ENCODE peak calls at places on chromosome 3, in six cellular contexts. E is CD8-positive, alpha-beta memory T cell; X is dermis microvascular lymphatic vessel endothelial cell; P is Kasumi-1; T is cardiac muscle cell; U is SK-MEL-5. F is an unnamed sample.

GRCh38 chr3:186930639-186931486 is 537 bp downstream of the ST6GAL1 start:
- DNase-seq in P (peak; percentile 80), U (peak; percentile 47), T (peak; percentile 63), E (peak; percentile 47), X (peak; percentile 82), F (peak; percentile 87)

GRCh38 chr3:126212629-126213375 is 32.4 kb upstream of the ALDH1L1 start:
- DNase-seq in E (no peak), T (peak; percentile 79), X (peak; percentile 40), U (no peak), P (peak; percentile 23), F (peak; percentile 17)

GRCh38 chr3:43171770-43172169 is 65.9 kb upstream of the POMGNT2 start:
- DNase-seq in X (no peak), E (no peak), P (no peak), T (no peak), U (no peak), F (no peak)

GRCh38 chr3:21781371-21781770 is 30.4 kb upstream of the ZNF385D start:
- DNase-seq in T (no peak), U (no peak), E (no peak), X (no peak), P (no peak), F (no peak)

GRCh38 chr3:128112406-128112968 is 11.1 kb downstream of the RUVBL1 start:
- DNase-seq in P (peak; percentile 46), X (peak; percentile 94), U (no peak), T (peak; percentile 85), E (peak; percentile 36), F (no peak)

GRCh38 chr3:16528581-16528993 is 15.1 kb upstream of the RFTN1 start:
- DNase-seq in E (no peak), X (no peak), T (no peak), U (no peak), P (no peak), F (no peak)

GRCh38 chr3:135869439-135870105 is 96.0 kb upstream of the PPP2R3A start:
- DNase-seq in U (no peak), X (no peak), P (no peak), E (no peak), T (no peak), F (no peak)

GRCh38 chr3:126476976-126477330 is 1.3 kb upstream of the ZXDC start:
- DNase-seq in X (no peak), T (peak; percentile 15), E (no peak), U (peak; percentile 19), P (no peak), F (no peak)

GRCh38 chr3:13722178-13722577 is 157.7 kb downstream of the WNT7A start:
- DNase-seq in E (no peak), T (no peak), X (no peak), U (no peak), P (no peak), F (no peak)

GRCh38 chr3:149579838-149580542 is 77.8 kb downstream of the WWTR1 start:
- DNase-seq in X (peak; percentile 53), U (no peak), P (no peak), E (no peak), T (peak; percentile 34), F (no peak)

GRCh38 chr3:104628185-104628789 is 738.4 kb upstream of the ALCAM start:
- DNase-seq in P (peak; percentile 44), X (peak; percentile 71), E (no peak), T (peak; percentile 76), U (peak; percentile 71), F (peak; percentile 59)

GRCh38 chr3:101725192-101725889 is 927 bp downstream of the CEP97 start:
- DNase-seq in U (peak; percentile 43), X (peak; percentile 40), P (peak; percentile 62), T (peak; percentile 18), E (peak; percentile 19), F (peak; percentile 64)

GRCh38 chr3:28933337-28933736 is 347.5 kb upstream of the RBMS3 start:
- DNase-seq in P (no peak), X (no peak), T (no peak), E (no peak), U (no peak), F (no peak)

GRCh38 chr3:61894988-61895935 is 333.9 kb downstream of the PTPRG start:
- DNase-seq in P (peak; percentile 91), U (peak; percentile 87), X (peak; percentile 92), E (no peak), T (peak; percentile 84), F (peak; percentile 91)

GRCh38 chr3:59189561-59190338 is 139.9 kb upstream of the CFAP20DC start:
- DNase-seq in E (no peak), X (no peak), U (peak; percentile 10), P (no peak), T (peak; percentile 2), F (no peak)

GRCh38 chr3:101936419-101937331 is 87.4 kb downstream of the NFKBIZ start:
- DNase-seq in P (peak; percentile 85), T (peak; percentile 89), E (no peak), X (peak; percentile 57), U (peak; percentile 92), F (peak; percentile 89)

GRCh38 chr3:108664266-108664665 is 74.7 kb downstream of the DZIP3 start:
- DNase-seq in T (no peak), P (no peak), E (no peak), U (no peak), X (no peak), F (no peak)